ENCODE peak calls at places on chromosomes 1 and 21, in eight cellular contexts. I, V, E, B, A, Z, P and X are unnamed samples.
A peak's percentile ranks its signal among the peaks of the same experiment; 100 is the strongest.

GRCh38 chr21:32366191-32366590 is 26.6 kb downstream of the URB1 start:
- DNase-seq in I (no peak), V (no peak), E (no peak), B (no peak), A (no peak), Z (no peak), P (no peak), X (no peak)

GRCh38 chr1:205449750-205450443 is 5.9 kb downstream of the BLACAT1 start:
- DNase-seq in I (peak; percentile 7), V (no peak), E (no peak), B (no peak), A (peak; percentile 77), Z (peak; percentile 80), P (no peak), X (peak; percentile 54)

GRCh38 chr1:28518000-28518744 is 12.3 kb downstream of the RCC1 start:
- DNase-seq in I (peak; percentile 94), V (peak; percentile 91), E (peak; percentile 88), B (peak; percentile 88), A (peak; percentile 98), Z (peak; percentile 95), P (peak; percentile 85), X (peak; percentile 77)

GRCh38 chr1:205470131-205470530 is 14.3 kb upstream of the BLACAT1 start:
- DNase-seq in I (no peak), V (no peak), E (no peak), B (no peak), A (no peak), Z (no peak), P (no peak), X (no peak)

GRCh38 chr1:233655433-233655844 is 41.5 kb downstream of the KCNK1 start:
- DNase-seq in I (no peak), V (no peak), E (no peak), B (no peak), A (no peak), Z (no peak), P (no peak), X (no peak)

GRCh38 chr21:45050361-45050785 is 24.0 kb upstream of the ADARB1 start:
- DNase-seq in I (no peak), V (no peak), E (no peak), B (no peak), A (peak; percentile 47), Z (no peak), P (no peak), X (no peak)

GRCh38 chr1:23801338-23801748 is 789 bp upstream of the GALE start:
- DNase-seq in I (no peak), V (no peak), E (no peak), B (no peak), A (no peak), Z (peak; percentile 68), P (no peak), X (no peak)

GRCh38 chr21:45555557-45556301 is 13.5 kb upstream of the SLC19A1 start:
- DNase-seq in I (peak; percentile 91), V (peak; percentile 74), E (no peak), B (no peak), A (peak; percentile 84), Z (peak; percentile 85), P (peak; percentile 33), X (peak; percentile 81)

GRCh38 chr1:23555949-23556640 is 3.2 kb downstream of the ID3 start:
- DNase-seq in I (peak; percentile 68), V (no peak), E (no peak), B (no peak), A (peak; percentile 76), Z (no peak), P (no peak), X (peak; percentile 75)

GRCh38 chr1:41657101-41657500 is 172.6 kb upstream of the EDN2 start:
- DNase-seq in I (no peak), V (no peak), E (no peak), B (no peak), A (no peak), Z (no peak), P (no peak), X (no peak)
- TF ChIP-seq CTCF in I (no peak), V (no peak), E (no peak), B (no peak), A (no peak), Z (no peak), P (no peak), X (no peak)

DNA sequence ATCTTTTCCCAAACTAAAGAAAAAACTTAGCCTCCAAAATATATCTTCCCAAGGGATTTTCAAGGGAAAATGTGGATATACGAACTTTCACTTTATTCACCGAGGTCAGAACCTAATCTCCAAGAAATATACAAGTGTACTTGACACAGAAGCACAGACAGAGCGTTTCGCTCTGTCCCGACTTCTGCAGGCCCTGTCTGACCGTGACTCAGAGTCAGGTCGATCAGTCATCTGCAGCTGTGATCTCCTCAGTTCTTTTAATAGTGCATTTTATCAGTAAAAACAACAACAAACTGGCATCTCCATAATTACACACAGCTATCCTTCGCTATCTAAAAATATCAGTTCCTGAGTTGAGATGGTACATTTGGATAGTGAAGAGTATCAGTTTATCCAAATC is 226.6 kb downstream of the TM2D1 start:
- DNase-seq in I (no peak), V (no peak), E (no peak), B (no peak), A (no peak), Z (no peak), P (no peak), X (no peak)
- TF ChIP-seq CTCF in I (no peak), V (no peak), E (no peak), B (no peak), A (no peak), Z (no peak), P (no peak), X (no peak)

DNA sequence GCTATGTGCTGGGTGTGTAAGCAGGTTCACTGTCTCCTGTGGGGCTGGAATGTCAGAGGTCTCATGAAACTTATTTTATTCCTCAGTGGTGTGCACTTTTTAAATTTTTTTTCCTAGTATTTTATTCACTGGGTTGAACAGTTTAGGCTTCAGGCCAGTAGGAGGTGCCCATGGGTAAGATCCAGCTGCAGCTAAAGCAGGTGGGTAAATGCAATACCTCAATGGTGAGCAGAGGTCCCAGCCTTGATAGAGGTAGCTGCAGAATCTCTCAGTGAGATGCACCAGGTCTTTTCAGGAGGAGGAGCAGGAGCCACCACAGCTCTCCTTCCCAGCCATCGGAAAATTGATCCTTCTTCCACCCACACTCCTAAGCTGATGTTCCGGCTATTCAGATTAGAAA is 12.6 kb upstream of the OR6N2 start:
- DNase-seq in I (peak; percentile 45), V (no peak), E (no peak), B (no peak), A (peak; percentile 58), Z (no peak), P (no peak), X (no peak)
- TF ChIP-seq CTCF in I (peak; percentile 46), V (no peak), E (peak; percentile 59), B (peak; percentile 10), A (no peak), Z (peak; percentile 40), P (peak; percentile 25), X (peak; percentile 10)

DNA sequence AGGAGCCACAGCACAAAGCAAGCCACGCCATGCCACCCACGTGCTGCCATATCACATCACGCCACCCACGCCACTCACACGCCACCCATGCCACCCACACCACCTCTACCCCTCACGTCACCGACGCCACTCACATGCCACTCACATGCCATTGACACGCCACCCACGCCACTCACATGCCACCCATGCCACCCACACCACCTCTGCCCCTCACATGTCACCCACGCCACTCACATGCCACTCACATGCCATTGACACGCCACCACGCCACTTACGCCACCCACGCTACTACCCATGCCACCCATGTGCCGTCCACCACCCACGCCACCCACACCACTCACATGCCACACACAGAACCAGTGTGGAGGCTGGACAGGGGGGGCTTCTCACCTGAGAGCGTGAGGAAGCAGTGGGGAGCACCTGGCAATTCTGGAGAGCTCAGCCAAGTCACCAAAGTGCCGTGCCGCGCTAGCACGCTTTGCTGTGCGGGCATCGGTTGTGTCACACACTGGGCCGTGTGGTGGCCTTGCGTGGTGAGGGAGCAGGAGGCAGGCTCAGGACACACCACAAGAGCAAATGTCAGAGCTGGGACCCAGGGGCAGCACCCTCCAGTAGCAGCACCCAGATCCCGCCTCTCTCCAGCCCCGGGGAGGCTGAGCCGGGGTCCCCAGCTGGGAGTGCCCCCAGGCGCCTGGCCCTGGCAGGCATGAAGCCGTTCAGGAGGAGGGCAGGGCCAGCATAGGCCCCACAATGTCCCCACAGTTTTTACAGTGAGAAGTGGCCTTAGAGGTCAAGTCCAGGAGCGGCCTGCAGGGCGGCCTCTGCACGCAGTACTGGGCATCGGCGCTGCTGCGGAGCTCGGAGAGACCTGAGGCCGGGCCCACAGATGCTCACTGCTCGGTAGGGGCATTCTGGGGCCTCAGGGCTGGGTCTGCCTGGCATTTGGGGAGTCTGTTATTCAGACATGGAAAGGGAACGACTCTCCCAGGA is 70.0 kb downstream of the AGPAT3 start:
- DNase-seq in I (no peak), V (no peak), E (no peak), B (no peak), A (no peak), Z (no peak), P (no peak), X (no peak)
- TF ChIP-seq CTCF in I (no peak), V (no peak), E (no peak), B (no peak), A (no peak), Z (no peak), P (no peak), X (no peak)

GRCh38 chr1:5830771-5831599 is 161.2 kb downstream of the NPHP4 start:
- DNase-seq in I (no peak), V (no peak), E (no peak), B (no peak), A (peak; percentile 93), Z (no peak), P (no peak), X (no peak)
- TF ChIP-seq CTCF in I (no peak), V (no peak), E (no peak), B (no peak), A (peak; percentile 98), Z (no peak), P (no peak), X (no peak)

GRCh38 chr1:210697185-210697584 is 368.5 kb downstream of the HHAT start:
- DNase-seq in I (no peak), V (no peak), E (no peak), B (no peak), A (no peak), Z (no peak), P (no peak), X (no peak)

GRCh38 chr1:210700083-210700482 is 371.4 kb downstream of the HHAT start:
- DNase-seq in I (no peak), V (no peak), E (no peak), B (no peak), A (no peak), Z (no peak), P (no peak), X (no peak)

GRCh38 chr1:210695041-210695440 is 366.3 kb downstream of the HHAT start:
- DNase-seq in I (no peak), V (no peak), E (no peak), B (no peak), A (no peak), Z (no peak), P (no peak), X (no peak)

GRCh38 chr1:210698661-210699060 is 370.0 kb downstream of the HHAT start:
- DNase-seq in I (no peak), V (no peak), E (no peak), B (no peak), A (no peak), Z (no peak), P (no peak), X (no peak)

GRCh38 chr1:210696709-210697108 is 368.0 kb downstream of the HHAT start:
- DNase-seq in I (peak; percentile 87), V (no peak), E (no peak), B (no peak), A (no peak), Z (no peak), P (no peak), X (no peak)
- TF ChIP-seq CTCF in I (no peak), V (no peak), E (no peak), B (no peak), A (no peak), Z (no peak), P (no peak), X (no peak)